ENCODE peak calls at places on chromosomes 12 and 14, in ten cellular contexts. X is Right ventricle myocardium superior, B is neural crest cell, G is GM12864, E is stromal cell of bone marrow, A is SJSA1, K is cerebellum, P is tibial nerve, H is heart right ventricle, U is DMS79 treated with DMSO at 0.1 percent for 48 hours. O is an unnamed sample.
A peak's percentile ranks its signal among the peaks of the same experiment; 100 is the strongest.

GRCh38 chr14:89618821-89619551 is 202.0 kb upstream of the FOXN3 start:
- DNase-seq in H (peak; percentile 79), G (peak; percentile 31), A (peak; percentile 67), P (peak; percentile 37), U (peak; percentile 95), X (peak; percentile 87), B (peak; percentile 56), E (no peak), K (peak; percentile 72), O (peak; percentile 88)

GRCh38 chr14:90444077-90444696 is 47.4 kb downstream of the CALM1 start:
- DNase-seq in A (no peak), X (no peak), B (no peak), P (no peak), U (peak; percentile 95), H (no peak), E (no peak), G (no peak), K (no peak), O (no peak)

GRCh38 chr14:96574171-96574632 is 72.0 kb downstream of the PAPOLA start:
- DNase-seq in P (no peak), U (no peak), A (no peak), H (no peak), E (no peak), K (no peak), G (no peak), X (no peak), B (no peak), O (no peak)

GRCh38 chr12:48810817-48811453 is 7.4 kb upstream of the CACNB3 start:
- DNase-seq in A (peak; percentile 63), X (no peak), U (no peak), P (no peak), K (no peak), E (peak; percentile 66), G (no peak), H (no peak), B (no peak), O (no peak)

GRCh38 chr12:89874146-89874545 is 165.5 kb upstream of the ATP2B1 start:
- DNase-seq in U (no peak), K (no peak), A (peak; percentile 90), E (peak; percentile 35), X (peak; percentile 44), B (no peak), P (no peak), H (no peak), G (no peak), O (no peak)

GRCh38 chr14:53526190-53526589 is 373.1 kb upstream of the DDHD1 start:
- DNase-seq in P (no peak), A (no peak), X (no peak), G (no peak), B (no peak), E (no peak), H (no peak), K (no peak), U (no peak), O (no peak)

GRCh38 chr14:34190746-34191145 is 239.9 kb upstream of the EGLN3 start:
- DNase-seq in K (no peak), G (no peak), U (no peak), H (no peak), B (no peak), X (no peak), P (no peak), E (no peak), A (no peak), O (no peak)

GRCh38 chr12:79108962-79109361 is 244.4 kb downstream of the SYT1 start:
- DNase-seq in K (no peak), X (no peak), A (no peak), U (no peak), P (no peak), G (no peak), H (no peak), B (no peak), E (no peak), O (no peak)

GRCh38 chr14:61184117-61184516 is 97.0 kb downstream of the TMEM30B start:
- DNase-seq in X (no peak), A (peak; percentile 63), K (no peak), P (no peak), H (no peak), B (no peak), U (no peak), E (peak; percentile 67), G (no peak), O (no peak)

GRCh38 chr12:20194171-20194570 is 174.2 kb upstream of the PDE3A start:
- DNase-seq in H (no peak), P (no peak), K (no peak), B (no peak), X (no peak), G (no peak), E (peak; percentile 43), U (no peak), A (no peak), O (no peak)

GRCh38 chr12:52241205-52241842 is 8.3 kb downstream of the KRT7 start:
- DNase-seq in X (no peak), P (no peak), A (no peak), E (no peak), B (no peak), G (no peak), H (no peak), K (no peak), U (no peak), O (no peak)

GRCh38 chr12:50224026-50224692 is 57.0 kb upstream of the CERS5 start:
- DNase-seq in X (no peak), P (no peak), G (peak; percentile 54), A (no peak), H (no peak), E (no peak), K (peak; percentile 45), B (no peak), U (peak; percentile 93), O (no peak)

GRCh38 chr14:104690861-104691455 is 1.5 kb downstream of the INF2 start:
- DNase-seq in A (no peak), X (no peak), E (no peak), K (no peak), B (no peak), U (no peak), G (no peak), P (no peak), H (no peak), O (peak; percentile 19)

GRCh38 chr14:32703246-32703645 is 235.4 kb upstream of the NPAS3 start:
- DNase-seq in K (no peak), X (no peak), G (no peak), H (no peak), U (no peak), P (peak; percentile 21), B (no peak), E (peak; percentile 44), A (no peak), O (no peak)

GRCh38 chr12:49147384-49147783 is 16.2 kb upstream of the TUBA1B start:
- DNase-seq in X (no peak), B (no peak), P (no peak), H (no peak), U (no peak), A (no peak), K (no peak), E (no peak), G (no peak), O (no peak)

GRCh38 chr14:22070119-22070982 is 396.7 kb upstream of the OR4E1 start:
- DNase-seq in H (peak; percentile 34), X (peak; percentile 64), A (no peak), E (no peak), G (no peak), U (no peak), B (no peak), K (no peak), P (no peak), O (peak; percentile 47)

GRCh38 chr12:94779520-94779919 is 129.2 kb upstream of the TMCC3 start:
- DNase-seq in B (no peak), G (no peak), K (no peak), P (no peak), H (no peak), A (peak; percentile 26), E (no peak), X (no peak), U (no peak), O (no peak)

GRCh38 chr14:59464651-59465569 is at the start of gene GPR135:
- DNase-seq in A (no peak), U (peak; percentile 67), B (peak; percentile 43), P (peak; percentile 37), G (no peak), X (peak; percentile 81), K (peak; percentile 73), E (no peak), H (peak; percentile 69), O (peak; percentile 85)

GRCh38 chr12:11022520-11022919 is at the start of gene TAS2R19:
- DNase-seq in X (no peak), U (no peak), H (no peak), A (no peak), G (no peak), K (no peak), E (no peak), P (no peak), B (no peak), O (no peak)

GRCh38 chr12:51848843-51849735 is 571 bp upstream of the FIGNL2 start:
- DNase-seq in U (no peak), B (peak; percentile 49), P (no peak), E (no peak), G (no peak), K (no peak), H (peak; percentile 36), A (no peak), X (no peak), O (no peak)

GRCh38 chr12:15757553-15758255 is 31.5 kb downstream of the EPS8 start:
- DNase-seq in X (no peak), P (no peak), B (no peak), K (no peak), U (no peak), A (no peak), E (peak; percentile 89), H (no peak), G (no peak), O (no peak)

GRCh38 chr12:44029194-44029593 is 193.3 kb downstream of the TMEM117 start:
- DNase-seq in H (no peak), P (no peak), E (no peak), U (no peak), G (no peak), B (no peak), X (no peak), A (no peak), K (no peak), O (no peak)

GRCh38 chr14:104091061-104091926 is 5.8 kb downstream of the ASPG start:
- DNase-seq in G (no peak), B (no peak), E (no peak), U (no peak), P (no peak), A (no peak), X (peak; percentile 52), H (peak; percentile 23), K (no peak), O (peak; percentile 62)

GRCh38 chr14:61179061-61179675 is 102.0 kb downstream of the TMEM30B start:
- DNase-seq in G (no peak), U (no peak), X (no peak), A (no peak), B (no peak), H (no peak), E (no peak), P (no peak), K (no peak), O (no peak)

GRCh38 chr14:50242566-50243288 is 11.3 kb upstream of the SOS2 start:
- DNase-seq in G (no peak), B (no peak), X (no peak), E (no peak), A (no peak), H (no peak), U (no peak), P (no peak), K (no peak), O (no peak)

GRCh38 chr14:103198429-103199140 is 75.3 kb downstream of the TNFAIP2 start:
- DNase-seq in B (no peak), P (peak; percentile 56), X (no peak), K (no peak), H (no peak), U (no peak), A (no peak), G (no peak), E (peak; percentile 59), O (no peak)

GRCh38 chr12:114820773-114821172 is 136.8 kb upstream of the TBX3 start:
- DNase-seq in B (no peak), A (no peak), U (no peak), H (no peak), X (no peak), K (no peak), E (no peak), G (no peak), P (no peak), O (no peak)

GRCh38 chr12:45586486-45586885 is 143.0 kb upstream of the ARID2 start:
- DNase-seq in A (no peak), X (no peak), B (no peak), U (no peak), G (no peak), E (no peak), H (no peak), P (no peak), K (no peak), O (no peak)

O was measured in left ventricle myocardium superior.